ENCODE peak calls at places on chromosome 5, in six cellular contexts. C is neuronal stem cell, B is mesenchymal stem cell, G is mesendoderm, T is H1, Y is trophoblast cell. A is an unnamed sample. For H3K36me3, the result is how much of the 10 kb centered on the place peaks cover.

GRCh38 chr5:158236511-158237335 is 377.8 kb upstream of the CLINT1 start:
- DNase-seq in C (no peak), T (no peak), Y (no peak), B (no peak), G (no peak), A (no peak)

GRCh38 chr5:81420039-81420667 is 26.2 kb upstream of the ACOT12 start:
- DNase-seq in C (no peak), T (no peak), Y (no peak), B (peak), G (no peak), A (peak)

GRCh38 chr5:73815631-73816030 is 189.6 kb downstream of the ARHGEF28 start:
- DNase-seq in Y (no peak), T (no peak), G (no peak), B (no peak), C (no peak), A (peak)

GRCh38 chr5:156379198-156379597 is 52.2 kb downstream of the SGCD start:
- DNase-seq in C (no peak), Y (no peak), T (no peak), B (no peak), G (no peak), A (no peak)

GRCh38 chr5:109689740-109690455 is at the start of gene MAN2A1:
- DNase-seq in B (peak), G (peak), C (peak), T (no peak), Y (peak), A (peak)

GRCh38 chr5:23614422-23614821 is 107.0 kb downstream of the PRDM9 start:
- DNase-seq in B (no peak), Y (no peak), C (no peak), G (no peak), T (no peak), A (no peak)

GRCh38 chr5:56588636-56589485 is 226.5 kb upstream of the MAP3K1 start:
- DNase-seq in C (peak), G (peak), B (no peak), T (no peak), Y (no peak), A (no peak)

GRCh38 chr5:191036-191948 is at the start of gene LRRC14B:
- DNase-seq in Y (peak), T (no peak), C (no peak), G (no peak), B (no peak), A (no peak)

GRCh38 chr5:67908145-67908765 is 307.3 kb upstream of the PIK3R1 start:
- DNase-seq in Y (no peak), B (no peak), G (no peak), C (no peak), T (no peak), A (no peak)

GRCh38 chr5:160616712-160617497 is 195.2 kb downstream of the PTTG1 start:
- DNase-seq in T (no peak), C (no peak), G (peak), Y (peak), B (no peak), A (no peak)

GRCh38 chr5:100772011-100772410 is 131.1 kb downstream of the ST8SIA4 start:
- DNase-seq in G (no peak), Y (no peak), C (no peak), B (no peak), T (no peak), A (no peak)

GRCh38 chr5:43619380-43619779 is 16.4 kb downstream of the NNT start:
- DNase-seq in B (no peak), G (no peak), T (no peak), C (no peak), Y (no peak), A (no peak)
- H3K36me3 ChIP-seq in B (half or more), G (under half), T (under half), C (half or more), Y (under half), A (under half)

GRCh38 chr5:72206994-72207393 is 99.7 kb downstream of the MAP1B start:
- DNase-seq in Y (no peak), G (no peak), B (no peak), C (no peak), T (no peak), A (no peak)

GRCh38 chr5:72205431-72206009 is 98.2 kb downstream of the MAP1B start:
- DNase-seq in B (peak), Y (peak), T (no peak), G (no peak), C (no peak), A (peak)

GRCh38 chr5:72204946-72205345 is 97.7 kb downstream of the MAP1B start:
- DNase-seq in C (no peak), B (peak), G (no peak), T (no peak), Y (no peak), A (peak)

GRCh38 chr5:72208324-72208723 is 101.0 kb downstream of the MAP1B start:
- DNase-seq in G (no peak), C (no peak), Y (no peak), B (no peak), T (no peak), A (no peak)

DNA sequence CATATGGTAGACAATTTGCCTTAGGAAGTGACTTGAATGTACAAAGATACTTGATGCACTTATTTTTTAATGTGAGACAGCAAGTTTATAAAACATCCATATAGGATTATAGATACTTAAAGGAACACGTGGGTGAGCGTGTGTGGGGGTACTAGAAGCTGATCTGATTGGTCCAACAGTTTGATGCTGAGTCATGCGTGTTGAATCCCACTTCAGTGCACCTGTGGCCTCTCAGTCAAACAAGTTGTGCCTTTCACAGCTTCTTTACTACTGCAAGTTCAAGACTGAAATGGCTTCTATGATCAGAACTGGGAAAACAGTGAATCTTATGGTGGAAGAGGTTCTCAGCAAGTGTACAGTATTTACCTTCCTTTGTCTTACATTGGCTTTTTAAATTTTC is 98.9 kb downstream of the MAP1B start:
- DNase-seq in C (no peak), B (no peak), G (no peak), Y (no peak), T (no peak), A (no peak)
- H3K23ac ChIP-seq in C (no peak), B (no peak), G (no peak), Y (no peak), T (no peak), A (peak)

GRCh38 chr5:10691826-10692785 is 68.9 kb downstream of the DAP start:
- DNase-seq in B (peak), C (no peak), T (no peak), G (peak), Y (peak), A (peak)
- H3K36me3 ChIP-seq in B (under half), C (under half), T (under half), G (under half), Y (under half), A (under half)

GRCh38 chr5:38536968-38537367 is 19.5 kb downstream of the LIFR start:
- DNase-seq in C (no peak), Y (no peak), B (no peak), G (no peak), T (no peak), A (no peak)

GRCh38 chr5:38533286-38534121 is 22.9 kb downstream of the LIFR start:
- DNase-seq in B (no peak), T (no peak), Y (peak), G (no peak), C (no peak), A (no peak)

GRCh38 chr5:38535845-38536244 is 20.6 kb downstream of the LIFR start:
- DNase-seq in G (no peak), C (no peak), T (no peak), B (no peak), Y (no peak), A (no peak)

GRCh38 chr5:38534122-38534408 is 22.4 kb downstream of the LIFR start:
- DNase-seq in T (no peak), B (no peak), Y (no peak), G (no peak), C (no peak), A (no peak)

GRCh38 chr5:38535281-38535750 is 21.1 kb downstream of the LIFR start:
- DNase-seq in Y (peak), T (no peak), C (no peak), B (no peak), G (no peak), A (no peak)
- H3K23ac ChIP-seq in Y (no peak), T (no peak), C (no peak), B (no peak), G (no peak), A (no peak)

DNA sequence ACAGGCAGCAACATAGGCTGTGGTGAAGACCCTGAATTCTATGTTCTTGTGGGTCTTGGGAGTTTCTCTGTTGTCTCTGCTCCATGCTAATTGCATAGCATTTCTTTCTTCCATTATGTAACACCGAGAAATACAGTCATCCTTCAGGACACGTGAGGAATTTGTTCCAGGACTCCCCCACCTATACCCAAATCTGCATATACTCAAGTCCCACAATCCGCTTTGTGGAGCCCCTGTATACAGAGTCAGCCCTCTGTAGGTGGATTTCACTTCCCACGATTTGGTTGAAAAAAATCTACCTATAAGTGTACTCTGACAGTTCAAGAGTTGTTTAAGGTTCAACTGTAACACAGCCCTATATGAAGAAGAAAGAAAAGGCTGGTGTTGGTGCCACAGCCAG is 22.1 kb downstream of the ANKRD33B start:
- DNase-seq in Y (no peak), B (no peak), T (no peak), C (no peak), G (peak), A (no peak)
- H3K36me3 ChIP-seq in Y (under half), B (under half), T (under half), C (under half), G (under half), A (under half)

A was measured in IMR-90.